ENCODE peak calls at places on chromosomes 16 and 17, in six cellular contexts. Z, E, U, X, A and K are unnamed samples.

GRCh38 chr16:56203052-56203451 is 11.8 kb downstream of the GNAO1 start:
- DNase-seq in U (no peak), Z (peak), X (peak), E (no peak), A (peak), K (peak)

GRCh38 chr17:1953866-1954265 is 71.3 kb downstream of the RTN4RL1 start:
- DNase-seq in E (no peak), U (no peak), Z (no peak), A (no peak), X (no peak), K (no peak)

GRCh38 chr16:67760206-67760605 is 41.1 kb upstream of the GFOD2 start:
- DNase-seq in U (no peak), Z (no peak), A (peak), E (no peak), X (no peak), K (peak)

GRCh38 chr16:6573577-6573976 is 759.1 kb upstream of the RBFOX1 start:
- DNase-seq in A (peak), U (no peak), X (peak), Z (peak), E (no peak), K (no peak)

GRCh38 chr16:26787924-26788323 is 278.8 kb upstream of the C16orf82 start:
- DNase-seq in Z (peak), A (peak), E (no peak), X (no peak), U (no peak), K (peak)

GRCh38 chr16:10740845-10741208 is 2.8 kb upstream of the NUBP1 start:
- DNase-seq in E (no peak), A (no peak), U (no peak), X (no peak), Z (no peak), K (no peak)

GRCh38 chr17:12983986-12984932 is 33.6 kb downstream of the ELAC2 start:
- DNase-seq in X (peak), Z (no peak), U (peak), E (no peak), A (no peak), K (no peak)

GRCh38 chr16:65121870-65122723 is at the start of gene CDH11:
- DNase-seq in E (no peak), A (no peak), X (no peak), Z (no peak), U (peak), K (no peak)

GRCh38 chr16:28304214-28304613 is 11.9 kb downstream of the SBK1 start:
- DNase-seq in Z (peak), U (peak), A (peak), X (peak), E (no peak), K (peak)

GRCh38 chr16:73531021-73531420 is 483.1 kb upstream of the ZFHX3 start:
- DNase-seq in E (no peak), A (no peak), U (no peak), X (no peak), Z (no peak), K (no peak)

GRCh38 chr17:1939979-1940809 is 84.9 kb downstream of the RTN4RL1 start:
- DNase-seq in Z (no peak), A (no peak), U (no peak), E (no peak), X (no peak), K (no peak)

GRCh38 chr17:57665128-57665527 is 80.0 kb downstream of the CCDC182 start:
- DNase-seq in E (no peak), Z (no peak), X (no peak), A (no peak), U (no peak), K (no peak)

DNA sequence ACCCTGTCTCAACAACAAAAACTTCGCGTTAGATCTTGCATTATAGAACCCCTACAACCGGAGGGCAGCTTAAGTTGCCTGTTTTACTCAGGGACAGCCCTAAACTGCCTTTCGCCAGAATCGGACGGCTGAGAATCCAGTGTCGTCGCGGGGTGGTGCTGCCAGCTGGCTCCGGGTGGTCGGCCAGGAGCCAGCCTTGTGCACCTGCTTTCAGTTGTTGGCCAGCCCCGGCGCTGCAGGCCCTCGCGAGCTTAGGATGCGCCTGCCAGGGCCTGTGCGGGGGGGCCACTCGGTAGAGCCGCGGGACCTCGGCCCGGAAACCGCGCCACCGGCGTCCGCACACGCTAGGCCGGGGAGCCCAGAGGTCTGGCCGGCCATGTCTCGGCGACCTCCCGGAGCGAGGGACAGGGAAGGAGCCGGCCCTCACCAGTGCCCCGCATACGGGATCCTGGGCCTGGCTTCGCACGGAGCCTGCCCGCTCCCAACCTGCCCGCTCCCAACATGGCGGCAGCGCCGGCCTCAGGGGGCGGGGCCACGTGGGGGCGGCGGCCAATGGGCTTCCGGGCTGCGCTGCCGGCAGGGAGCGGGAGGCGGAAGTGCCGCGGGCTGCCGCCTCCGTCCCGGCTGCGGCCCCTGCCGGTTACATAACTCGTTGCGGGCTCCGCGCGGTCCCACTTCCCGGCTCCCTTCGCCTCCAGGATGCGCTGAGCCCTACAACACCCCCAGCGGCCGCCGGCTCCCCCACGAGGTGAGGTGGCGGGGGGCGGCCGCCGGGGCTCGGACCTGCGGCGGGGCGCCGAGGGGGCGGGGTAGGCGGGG is 14.2 kb downstream of the NAA60 start:
- DNase-seq in Z (peak), E (peak), U (peak), X (peak), A (peak), K (peak)
- TF ChIP-seq POLR2A in Z (peak), E (peak), U (no peak), X (peak), A (peak), K (peak)

GRCh38 chr17:75459590-75460267 is 3.3 kb downstream of the TMEM94 start:
- DNase-seq in A (peak), Z (no peak), U (no peak), X (no peak), E (no peak), K (no peak)
- TF ChIP-seq POLR2A in A (no peak), Z (no peak), U (no peak), X (no peak), E (no peak), K (no peak)

GRCh38 chr17:75587718-75588545 is at the start of gene MYO15B:
- DNase-seq in A (peak), U (peak), Z (peak), E (peak), X (peak), K (peak)
- TF ChIP-seq POLR2A in A (peak), U (no peak), Z (no peak), E (no peak), X (peak), K (peak)

GRCh38 chr17:14301279-14301760 is 439 bp downstream of the HS3ST3B1 start:
- DNase-seq in X (no peak), U (no peak), E (no peak), Z (peak), A (no peak), K (peak)
- TF ChIP-seq POLR2A in X (no peak), U (no peak), E (no peak), Z (no peak), A (no peak), K (no peak)

DNA sequence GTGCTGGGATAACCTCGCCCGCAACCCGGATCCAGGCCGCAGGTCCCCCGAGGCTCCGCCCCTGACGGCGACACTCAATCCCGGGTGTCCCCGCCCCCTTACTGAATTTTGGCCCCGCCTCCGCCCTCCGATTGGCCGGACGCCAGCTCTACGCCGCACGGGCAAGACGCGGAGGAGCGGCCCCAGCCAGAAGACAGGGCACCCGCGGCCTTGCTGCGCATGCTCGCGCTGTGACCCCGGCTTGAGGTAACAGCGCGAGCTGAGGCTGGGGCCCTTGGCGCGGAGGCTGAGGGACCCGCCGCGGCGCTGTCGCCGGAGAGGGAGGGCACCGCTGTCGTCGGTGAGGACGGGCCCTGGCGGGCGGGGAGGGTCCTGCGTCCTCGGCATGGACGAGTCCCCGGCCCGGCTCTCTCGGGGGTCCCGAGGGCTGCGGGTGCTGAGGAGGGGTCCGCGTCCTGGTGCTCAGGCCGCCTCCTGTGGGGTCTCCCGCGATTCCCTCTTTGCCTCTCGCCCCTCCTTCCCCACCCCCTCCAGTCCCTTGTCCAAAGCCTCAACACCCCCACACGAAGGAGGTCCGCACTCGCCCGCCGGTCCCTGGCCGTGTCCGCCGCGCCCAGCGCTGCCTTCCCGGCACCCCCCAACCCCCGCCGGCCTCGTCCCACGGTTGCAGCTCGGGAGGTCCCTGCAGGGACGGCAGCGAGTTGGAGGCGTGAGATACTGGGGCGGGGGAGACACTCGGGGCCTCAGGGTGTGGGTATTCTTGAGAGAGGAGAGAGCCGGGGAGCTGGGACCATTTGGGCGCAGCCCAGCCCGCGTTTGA is at the start of gene FLYWCH2:
- DNase-seq in Z (peak), E (peak), X (peak), A (peak), U (peak), K (peak)
- TF ChIP-seq POLR2A in Z (peak), E (peak), X (peak), A (peak), U (no peak), K (peak)

GRCh38 chr16:71945616-71946015 is 50.3 kb downstream of the IST1 start:
- DNase-seq in X (no peak), Z (no peak), E (no peak), A (no peak), U (no peak), K (no peak)
- TF ChIP-seq POLR2A in X (no peak), Z (no peak), E (no peak), A (no peak), U (no peak), K (no peak)